ENCODE peak calls at places on chromosomes 6 and 20, in ten cellular contexts. E, F, U, S, T, X, A, J, V and Z are unnamed samples.
A peak's percentile ranks its signal among the peaks of the same experiment; 100 is the strongest.

GRCh38 chr6:72390548-72390947 is 231.3 kb upstream of the KCNQ5 start:
- DNase-seq in A (no peak), T (no peak), S (no peak), E (no peak), X (no peak), F (no peak), U (no peak), J (no peak), V (no peak), Z (no peak)

GRCh38 chr6:116764557-116764960 is 960 bp downstream of the FAM162B start:
- DNase-seq in A (no peak), F (no peak), T (no peak), S (peak; percentile 51), E (no peak), J (no peak), V (no peak), U (no peak), X (no peak), Z (no peak)

GRCh38 chr6:74936886-74937285 is 269.0 kb downstream of the COL12A1 start:
- DNase-seq in V (no peak), U (no peak), F (no peak), J (no peak), S (no peak), E (no peak), A (no peak), X (no peak), T (no peak), Z (peak; percentile 45)

GRCh38 chr6:140316966-140317365 is 942.5 kb upstream of the CITED2 start:
- DNase-seq in E (no peak), T (no peak), X (no peak), V (no peak), S (no peak), A (no peak), J (no peak), F (no peak), U (no peak), Z (no peak)

GRCh38 chr6:34196116-34196832 is 40.4 kb upstream of the HMGA1 start:
- DNase-seq in X (peak; percentile 11), E (peak; percentile 74), S (peak; percentile 97), V (peak; percentile 81), A (peak; percentile 91), F (peak; percentile 85), T (peak; percentile 80), U (peak; percentile 93), J (no peak), Z (peak; percentile 66)

GRCh38 chr6:33975631-33976424 is 170.1 kb downstream of the GRM4 start:
- DNase-seq in U (no peak), V (no peak), E (no peak), X (no peak), F (no peak), S (no peak), A (no peak), J (no peak), T (peak; percentile 2), Z (no peak)

GRCh38 chr6:150713876-150714275 is 114.2 kb downstream of the PLEKHG1 start:
- DNase-seq in V (no peak), U (no peak), A (no peak), X (no peak), J (no peak), T (no peak), E (peak; percentile 27), F (no peak), S (no peak), Z (no peak)

GRCh38 chr6:154039231-154039842 is at the start of gene OPRM1:
- DNase-seq in X (no peak), S (peak; percentile 56), F (peak; percentile 70), A (no peak), J (peak; percentile 68), V (no peak), U (peak; percentile 46), E (peak; percentile 0), T (no peak), Z (peak; percentile 15)

GRCh38 chr6:155041781-155042279 is 46.7 kb downstream of the TIAM2 start:
- DNase-seq in J (no peak), S (peak; percentile 75), X (no peak), U (no peak), V (no peak), E (peak; percentile 12), A (no peak), F (no peak), T (no peak), Z (no peak)

GRCh38 chr20:35300469-35301262 is 8.4 kb upstream of the FAM83C start:
- DNase-seq in J (no peak), S (no peak), F (no peak), X (no peak), A (no peak), T (no peak), U (no peak), V (no peak), E (no peak), Z (no peak)

GRCh38 chr6:160837146-160837545 is 135.1 kb downstream of the PLG start:
- DNase-seq in T (no peak), F (no peak), S (no peak), X (no peak), A (no peak), V (no peak), E (no peak), J (no peak), U (no peak), Z (no peak)

GRCh38 chr20:34976286-34976685 is 20.6 kb downstream of the MYH7B start:
- DNase-seq in U (no peak), S (no peak), E (no peak), J (no peak), T (no peak), F (no peak), V (no peak), X (no peak), A (no peak), Z (no peak)

GRCh38 chr20:63959699-63960075 is 3.5 kb upstream of the UCKL1 start:
- DNase-seq in V (no peak), A (no peak), U (no peak), X (no peak), T (no peak), F (no peak), J (no peak), S (peak; percentile 60), E (no peak), Z (no peak)

GRCh38 chr6:85749236-85749635 is 106.5 kb upstream of the SYNCRIP start:
- DNase-seq in J (no peak), E (no peak), U (no peak), A (no peak), S (no peak), X (no peak), T (no peak), F (no peak), V (no peak), Z (no peak)

GRCh38 chr6:161076211-161076677 is 84.7 kb downstream of the MAP3K4 start:
- DNase-seq in J (no peak), U (no peak), A (no peak), X (no peak), E (no peak), T (no peak), V (no peak), S (peak; percentile 47), F (no peak), Z (no peak)

GRCh38 chr6:168410035-168410434 is 30.9 kb upstream of the SMOC2 start:
- DNase-seq in U (no peak), S (no peak), V (no peak), T (peak; percentile 4), X (no peak), A (no peak), F (no peak), J (no peak), E (no peak), Z (no peak)

DNA sequence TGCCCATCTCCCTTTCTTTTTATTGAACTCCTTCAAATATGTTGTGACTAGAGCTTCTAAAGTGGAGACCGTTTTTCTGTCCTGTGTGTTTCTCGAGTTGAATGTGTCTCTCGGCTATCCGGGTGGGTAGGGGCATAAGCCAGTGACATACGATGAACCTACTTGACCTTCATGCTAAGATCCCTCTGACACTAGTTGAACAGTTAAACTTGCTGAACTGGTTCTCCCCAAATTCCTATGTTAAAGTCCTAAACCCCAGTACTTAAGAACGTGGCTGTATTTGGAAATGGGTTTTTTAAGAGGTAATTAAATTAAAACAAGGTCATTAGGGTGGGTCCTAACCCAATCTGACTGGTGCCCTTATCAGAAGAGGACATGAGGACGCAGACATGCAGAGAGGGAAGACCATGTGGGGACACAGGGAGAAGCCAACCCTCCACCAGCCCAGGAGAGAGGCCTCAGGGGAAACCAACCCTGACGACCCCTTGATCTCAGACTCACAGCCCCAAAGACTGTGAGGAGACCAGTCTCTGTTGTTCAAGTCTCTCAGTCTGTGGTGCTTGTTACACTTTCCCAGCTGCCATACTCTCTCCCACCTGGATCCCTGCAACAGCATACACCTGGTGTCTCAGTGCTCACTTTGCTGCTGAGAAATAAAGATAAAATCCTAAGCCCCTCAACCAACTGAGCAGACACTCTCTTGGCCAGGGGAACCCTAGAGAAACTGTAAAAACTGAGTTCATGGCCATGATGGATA is 208.4 kb downstream of the MYLK4 start:
- DNase-seq in X (no peak), F (no peak), A (no peak), V (no peak), E (no peak), S (no peak), T (no peak), J (no peak), U (no peak), Z (no peak)
- H3K4me3 ChIP-seq in X (no peak overlapping the region), F (no peak overlapping the region), A (peak overlapping the region; percentile 24), V (no peak overlapping the region), E (no peak overlapping the region), S (no peak overlapping the region), T (no peak overlapping the region), J (no peak overlapping the region), U (no peak overlapping the region), Z (no peak overlapping the region)

GRCh38 chr20:31676534-31677030 is 38.9 kb downstream of the COX4I2 start:
- DNase-seq in U (no peak), X (no peak), S (no peak), J (no peak), T (no peak), E (peak; percentile 31), A (no peak), V (no peak), F (no peak), Z (no peak)
- H3K4me3 ChIP-seq in U (no peak overlapping the region), X (no peak overlapping the region), S (no peak overlapping the region), J (no peak overlapping the region), T (no peak overlapping the region), E (no peak overlapping the region), A (peak overlapping the region; percentile 80), V (no peak overlapping the region), F (no peak overlapping the region), Z (no peak overlapping the region)

DNA sequence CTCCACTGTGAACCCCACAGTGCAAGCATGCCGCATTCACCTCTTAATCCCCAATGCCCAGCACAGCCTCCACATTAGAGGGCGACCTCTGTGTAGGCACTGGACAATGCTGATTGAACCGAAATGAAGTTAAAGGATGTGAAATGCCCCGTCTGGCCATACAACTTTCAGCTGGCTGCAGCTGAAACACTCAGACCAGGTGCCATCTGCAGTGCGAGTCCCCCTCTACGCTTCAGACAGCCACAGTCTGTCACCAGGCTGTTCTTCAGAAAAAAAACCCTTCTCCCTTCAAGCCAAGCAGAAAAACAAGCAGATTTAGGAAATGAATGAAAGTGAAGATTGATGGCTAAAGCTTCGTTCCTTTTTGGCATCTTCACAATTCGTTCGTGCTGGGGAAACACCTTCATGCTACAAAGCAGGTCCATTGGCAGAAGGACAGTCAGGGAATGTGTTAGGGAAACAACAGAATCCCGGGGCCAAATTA is 44.7 kb downstream of the TNFAIP3 start:
- DNase-seq in X (no peak), F (peak; percentile 6), U (no peak), V (no peak), E (no peak), J (no peak), T (no peak), S (no peak), A (no peak), Z (no peak)
- H3K4me3 ChIP-seq in X (no peak overlapping the region), F (no peak overlapping the region), U (no peak overlapping the region), V (no peak overlapping the region), E (no peak overlapping the region), J (no peak overlapping the region), T (no peak overlapping the region), S (no peak overlapping the region), A (no peak overlapping the region), Z (no peak overlapping the region)

GRCh38 chr6:37024665-37025337 is 19.3 kb downstream of the FGD2 start:
- DNase-seq in V (peak; percentile 69), J (no peak), X (no peak), E (no peak), T (no peak), S (no peak), A (no peak), F (peak; percentile 27), U (peak; percentile 52), Z (no peak)
- H3K4me3 ChIP-seq in V (no peak overlapping the region), J (no peak overlapping the region), X (no peak overlapping the region), E (no peak overlapping the region), T (no peak overlapping the region), S (no peak overlapping the region), A (no peak overlapping the region), F (no peak overlapping the region), U (no peak overlapping the region), Z (no peak overlapping the region)